ENCODE peak calls at places on chromosomes 4 and X, in seven cellular contexts. G, Y, B, C, A, S and I are unnamed samples.

GRCh38 chrX:50747471-50747900 is 66.5 kb downstream of the SHROOM4 start:
- DNase-seq in B (no peak), A (peak), S (peak), Y (no peak), C (no peak), G (no peak), I (no peak)

GRCh38 chr4:156999175-156999517 is 27.5 kb upstream of the PDGFC start:
- DNase-seq in G (peak), B (no peak), C (no peak), S (peak), A (no peak), Y (peak), I (peak)

GRCh38 chr4:151922306-151922705 is 161.5 kb upstream of the GATB start:
- DNase-seq in B (no peak), G (no peak), C (no peak), A (no peak), S (peak), Y (no peak), I (no peak)

GRCh38 chr4:173859091-173859713 is 329.2 kb upstream of the HAND2 start:
- DNase-seq in B (no peak), S (peak), A (no peak), Y (no peak), C (no peak), G (no peak), I (no peak)

GRCh38 chr4:89558147-89558546 is 250.5 kb upstream of the GPRIN3 start:
- DNase-seq in Y (no peak), S (peak), G (peak), C (no peak), A (peak), B (no peak), I (no peak)

GRCh38 chr4:126182801-126183200 is 868.0 kb downstream of the FAT4 start:
- DNase-seq in G (no peak), B (no peak), C (no peak), A (no peak), S (peak), Y (no peak), I (no peak)

GRCh38 chr4:102536768-102537167 is 35.6 kb downstream of the NFKB1 start:
- DNase-seq in G (no peak), S (no peak), B (no peak), Y (no peak), A (no peak), C (no peak), I (no peak)

GRCh38 chr4:127783971-127784519 is 1.9 kb downstream of the HSPA4L start:
- DNase-seq in S (no peak), A (no peak), G (no peak), B (no peak), Y (no peak), C (no peak), I (no peak)

GRCh38 chr4:152118108-152118507 is 357.3 kb upstream of the GATB start:
- DNase-seq in C (no peak), B (no peak), G (peak), A (no peak), S (no peak), Y (no peak), I (no peak)

GRCh38 chr4:42786350-42787070 is 106.0 kb upstream of the GRXCR1 start:
- DNase-seq in S (no peak), G (peak), C (no peak), B (peak), Y (no peak), A (no peak), I (peak)

GRCh38 chr4:6137027-6137746 is 63.2 kb downstream of the JAKMIP1 start:
- DNase-seq in S (no peak), B (no peak), G (no peak), A (no peak), Y (no peak), C (no peak), I (no peak)

GRCh38 chr4:10688022-10688421 is 3.5 kb upstream of the CLNK start:
- DNase-seq in C (no peak), B (no peak), A (no peak), G (no peak), Y (no peak), S (no peak), I (no peak)

GRCh38 chr4:140427104-140427918 is at the start of gene CLGN:
- DNase-seq in S (peak), A (peak), G (peak), Y (peak), C (peak), B (peak), I (peak)

GRCh38 chr4:38688676-38689355 is 24.8 kb downstream of the KLF3 start:
- DNase-seq in Y (no peak), S (peak), B (no peak), A (no peak), G (no peak), C (no peak), I (no peak)

GRCh38 chr4:51853027-51853682 is 10.2 kb downstream of the DCUN1D4 start:
- DNase-seq in S (peak), C (no peak), A (no peak), G (no peak), Y (no peak), B (no peak), I (no peak)

GRCh38 chr4:168551945-168552695 is 55.3 kb downstream of the PALLD start:
- DNase-seq in G (peak), Y (no peak), C (no peak), A (peak), B (no peak), S (peak), I (no peak)

GRCh38 chr4:52126946-52127345 is 75.8 kb downstream of the SPATA18 start:
- DNase-seq in G (no peak), A (no peak), S (no peak), C (no peak), B (no peak), Y (no peak), I (no peak)

GRCh38 chr4:93313207-93313606 is 515.3 kb upstream of the ATOH1 start:
- DNase-seq in C (no peak), S (peak), A (no peak), Y (no peak), G (no peak), B (no peak), I (no peak)

GRCh38 chr4:7238300-7238960 is 46.1 kb downstream of the SORCS2 start:
- DNase-seq in C (no peak), A (peak), G (no peak), Y (no peak), B (no peak), S (no peak), I (peak)